ENCODE peak calls at places on chromosome 10, in four cellular contexts. O is H1, D is K562, N is HepG2. M is an unnamed sample.

GRCh38 chr10:71989658-71990454 is 25.7 kb downstream of the CHST3 start:
- DNase-seq in O (no peak), D (no peak), N (no peak), M (no peak)

GRCh38 chr10:5565205-5565545 is 40.4 kb downstream of the CALML3 start:
- DNase-seq in O (no peak), D (no peak), N (no peak), M (no peak)

GRCh38 chr10:70692043-70692603 is 19.8 kb downstream of the ADAMTS14 start:
- DNase-seq in O (no peak), D (no peak), N (no peak), M (no peak)

GRCh38 chr10:42513921-42514320 is 124.4 kb downstream of the ZNF33B start:
- DNase-seq in O (no peak), D (no peak), N (no peak), M (no peak)

GRCh38 chr10:71381611-71382010 is 15.1 kb upstream of the CDH23 start:
- DNase-seq in O (no peak), D (no peak), N (no peak), M (no peak)

GRCh38 chr10:103917326-103918052 is 495 bp downstream of the STN1 start:
- DNase-seq in O (no peak), D (peak), N (peak), M (no peak)

GRCh38 chr10:61621538-61622150 is 41.1 kb upstream of the CABCOCO1 start:
- DNase-seq in O (no peak), D (peak), N (peak), M (no peak)

GRCh38 chr10:28975891-28976471 is 298.7 kb downstream of the BAMBI start:
- DNase-seq in O (no peak), D (no peak), N (peak), M (no peak)

GRCh38 chr10:28575852-28576251 is 42.9 kb downstream of the WAC start:
- DNase-seq in O (no peak), D (no peak), N (no peak), M (no peak)

GRCh38 chr10:60511823-60512222 is 122.1 kb upstream of the ANK3 start:
- DNase-seq in O (no peak), D (no peak), N (no peak), M (no peak)

GRCh38 chr10:132904169-132904813 is 38.1 kb downstream of the CFAP46 start:
- DNase-seq in O (no peak), D (peak), N (peak), M (peak)

GRCh38 chr10:3720228-3721019 is 64.6 kb downstream of the KLF6 start:
- DNase-seq in O (no peak), D (no peak), N (peak), M (no peak)
- TF ChIP-seq FOSL1 in O (no peak), D (no peak), N (no peak), M (no peak)

GRCh38 chr10:111319866-111320265 is 243.0 kb downstream of the ADRA2A start:
- DNase-seq in O (no peak), D (no peak), N (no peak), M (no peak)

DNA sequence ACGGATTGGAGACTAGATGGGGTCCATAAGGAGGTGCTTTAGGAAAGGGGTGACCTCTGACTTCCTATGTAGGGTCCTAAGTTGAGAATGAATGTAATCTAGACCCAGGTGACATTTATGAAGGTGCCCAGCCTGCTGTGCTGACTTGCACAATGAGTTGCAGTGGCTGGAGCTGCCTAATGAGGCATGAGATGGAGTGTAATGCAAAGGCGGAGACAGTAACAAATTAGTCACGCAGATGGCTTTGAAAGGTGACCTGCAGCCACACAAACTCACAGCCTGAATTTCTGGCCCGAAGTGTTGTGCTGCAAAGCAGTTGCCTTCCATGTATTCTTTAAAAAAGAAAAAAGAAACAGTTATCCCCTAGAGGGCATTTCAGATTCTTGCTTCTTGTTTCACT is 239.8 kb downstream of the ADRA2A start:
- DNase-seq in O (no peak), D (no peak), N (no peak), M (no peak)
- TF ChIP-seq SP1 in O (no peak), D (no peak), N (no peak), M (no peak)

DNA sequence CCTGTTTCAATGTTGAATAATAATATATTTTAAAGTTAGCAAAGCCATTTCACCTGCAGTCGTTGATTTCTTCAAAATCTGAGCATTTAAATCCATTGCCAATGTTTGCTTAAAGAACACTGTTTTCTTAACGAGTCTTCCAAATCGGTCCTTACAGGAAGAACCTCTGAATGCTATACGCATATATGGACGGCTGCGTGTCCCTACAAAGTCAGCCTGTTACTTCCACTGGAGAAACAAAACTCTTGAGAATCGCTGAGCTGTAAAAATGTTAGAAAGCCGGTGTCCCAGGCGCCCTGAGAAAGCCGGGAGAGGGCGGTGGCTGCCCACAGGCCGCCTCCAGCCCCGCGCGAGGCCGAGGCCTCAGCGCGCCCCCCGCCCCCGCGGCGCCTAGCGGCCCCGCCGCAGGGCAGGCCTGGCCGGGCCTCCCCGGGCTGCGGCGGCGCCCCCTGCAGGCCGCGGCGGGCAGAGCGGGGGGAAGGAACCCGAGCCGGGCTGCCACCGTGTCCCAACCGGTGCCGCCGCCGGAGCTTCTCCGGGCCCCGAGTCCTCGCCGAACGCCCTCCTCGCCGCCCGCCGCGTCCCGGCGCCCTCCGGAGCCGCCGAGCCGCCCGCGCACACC is at the start of gene FHIP2A:
- DNase-seq in O (peak), D (peak), N (peak), M (peak)
- TF ChIP-seq POLR2A in O (no peak), D (no peak), N (peak), M (peak)

GRCh38 chr10:127012769-127013152 is 107.5 kb downstream of the DOCK1 start:
- DNase-seq in O (no peak), D (no peak), N (no peak), M (peak)

GRCh38 chr10:127013251-127013656 is 108.0 kb downstream of the DOCK1 start:
- DNase-seq in O (no peak), D (no peak), N (no peak), M (no peak)

GRCh38 chr10:127013696-127014095 is 108.5 kb downstream of the DOCK1 start:
- DNase-seq in O (no peak), D (no peak), N (no peak), M (no peak)

GRCh38 chr10:127014671-127015070 is 109.4 kb downstream of the DOCK1 start:
- DNase-seq in O (no peak), D (no peak), N (no peak), M (no peak)

GRCh38 chr10:127012071-127012768 is 107.0 kb downstream of the DOCK1 start:
- DNase-seq in O (no peak), D (no peak), N (no peak), M (no peak)
- TF ChIP-seq FOSL1 in O (no peak), D (no peak), N (no peak), M (no peak)

DNA sequence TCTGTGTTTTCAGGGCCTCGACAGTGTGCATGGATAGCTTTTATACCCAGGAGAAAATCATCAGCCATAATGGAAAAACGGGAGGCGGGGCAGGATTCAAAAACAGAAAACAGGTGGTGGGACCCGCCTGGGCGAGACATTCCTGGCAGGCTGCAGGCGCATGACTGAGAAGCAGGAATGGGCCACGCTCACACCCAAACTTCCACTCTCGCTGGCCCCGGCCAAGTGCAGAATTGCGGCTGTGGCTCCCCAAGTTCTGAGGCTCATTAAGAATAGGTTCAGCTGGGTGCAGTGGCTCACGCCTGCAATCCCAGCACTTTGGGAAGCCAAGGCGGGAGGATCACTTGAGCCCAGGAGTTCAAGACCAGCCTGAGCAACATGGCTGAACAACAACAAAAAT is 60.6 kb downstream of the C10orf143 start:
- DNase-seq in O (no peak), D (no peak), N (no peak), M (no peak)
- TF ChIP-seq SP1 in O (no peak), D (no peak), N (no peak), M (no peak)

GRCh38 chr10:88953662-88954061 is 1.1 kb upstream of the ACTA2 start:
- DNase-seq in O (no peak), D (no peak), N (no peak), M (no peak)

GRCh38 chr10:88946965-88947590 is 5.5 kb downstream of the ACTA2 start:
- DNase-seq in O (no peak), D (no peak), N (no peak), M (no peak)

GRCh38 chr10:88949051-88949450 is 3.5 kb downstream of the ACTA2 start:
- DNase-seq in O (no peak), D (no peak), N (no peak), M (no peak)

GRCh38 chr10:88952647-88953111 is at the start of gene ACTA2:
- DNase-seq in O (no peak), D (no peak), N (no peak), M (no peak)

GRCh38 chr10:88949912-88950664 is 2.5 kb downstream of the ACTA2 start:
- DNase-seq in O (no peak), D (no peak), N (no peak), M (no peak)
- TF ChIP-seq POLR2A in O (no peak), D (no peak), N (no peak), M (no peak)

DNA sequence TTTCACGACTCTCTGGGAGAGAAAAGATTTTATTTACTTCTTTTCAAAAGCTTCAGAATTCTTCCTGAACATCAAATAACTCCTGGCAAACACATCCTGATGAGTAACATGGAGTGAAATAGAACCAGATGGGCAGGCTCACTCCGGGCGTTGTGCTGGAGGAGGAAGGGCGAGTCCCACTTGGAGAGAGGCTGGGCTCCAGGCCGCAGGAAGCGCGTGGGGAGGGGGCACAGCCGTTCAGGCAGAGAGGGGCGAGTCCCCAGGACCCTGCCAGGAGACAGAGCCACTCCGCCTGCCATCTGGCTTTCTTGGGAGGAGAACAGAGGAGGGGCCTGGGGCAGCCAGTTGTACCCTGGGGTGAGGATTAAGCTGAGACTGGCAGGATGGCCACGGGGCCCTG is 265.9 kb upstream of the ZMIZ1 start:
- DNase-seq in O (no peak), D (no peak), N (no peak), M (no peak)
- TF ChIP-seq FOSL1 in O (no peak), D (no peak), N (no peak), M (no peak)

M was measured in HCT116.